ENCODE peak calls at places on chromosomes 5 and 9, in six cellular contexts. A, T, R, E, P and K are unnamed samples.

GRCh38 chr9:96164268-96164683 is 137.7 kb downstream of the HSD17B3 start:
- DNase-seq in A (no peak), E (no peak), T (no peak), R (no peak), P (no peak), K (no peak)

GRCh38 chr5:53819482-53819881 is 259.0 kb downstream of the NDUFS4 start:
- DNase-seq in T (no peak), P (no peak), R (peak; percentile 15), E (no peak), A (no peak), K (no peak)

GRCh38 chr9:130034570-130034969 is 8.4 kb downstream of the FNBP1 start:
- DNase-seq in P (no peak), R (no peak), A (peak; percentile 22), E (no peak), T (no peak), K (no peak)

GRCh38 chr9:89999534-90000370 is 394.9 kb downstream of the GADD45G start:
- DNase-seq in E (peak; percentile 91), P (peak; percentile 33), R (no peak), T (peak; percentile 88), A (peak; percentile 87), K (peak; percentile 47)

GRCh38 chr5:135153661-135154060 is 119.6 kb upstream of the PITX1 start:
- DNase-seq in P (no peak), T (no peak), A (no peak), E (no peak), R (no peak), K (no peak)

GRCh38 chr5:60652206-60652605 is 47.8 kb downstream of the DEPDC1B start:
- DNase-seq in E (no peak), T (no peak), A (no peak), R (no peak), P (no peak), K (no peak)

GRCh38 chr9:26234865-26235264 is 556.6 kb upstream of the TUSC1 start:
- DNase-seq in T (no peak), E (no peak), R (no peak), P (no peak), A (no peak), K (no peak)

GRCh38 chr5:181188700-181189362 is 16.2 kb downstream of the TRIM7 start:
- DNase-seq in A (peak; percentile 89), E (peak; percentile 63), P (no peak), T (no peak), R (peak; percentile 87), K (peak; percentile 78)

GRCh38 chr9:130186051-130186450 is 13.8 kb downstream of the NCS1 start:
- DNase-seq in T (no peak), R (no peak), A (no peak), E (no peak), P (no peak), K (no peak)

GRCh38 chr5:176162206-176162605 is 76.0 kb upstream of the SIMC1 start:
- DNase-seq in E (peak; percentile 45), P (no peak), A (no peak), T (no peak), R (no peak), K (no peak)

GRCh38 chr5:5374034-5374715 is 48.3 kb upstream of the ICE1 start:
- DNase-seq in E (no peak), P (no peak), T (no peak), A (no peak), R (no peak), K (no peak)

GRCh38 chr5:123752576-123752975 is 240.6 kb downstream of the CSNK1G3 start:
- DNase-seq in P (no peak), A (no peak), R (no peak), E (no peak), T (no peak), K (no peak)

GRCh38 chr5:67455987-67456386 is 259.4 kb upstream of the CD180 start:
- DNase-seq in A (no peak), T (no peak), P (no peak), R (no peak), E (no peak), K (no peak)

GRCh38 chr5:31270396-31270795 is 76.9 kb downstream of the CDH6 start:
- DNase-seq in R (peak; percentile 49), T (peak; percentile 11), E (no peak), P (peak; percentile 10), A (no peak), K (no peak)

GRCh38 chr9:134534661-134535080 is 106.9 kb upstream of the COL5A1 start:
- DNase-seq in T (no peak), R (no peak), A (no peak), E (no peak), P (no peak), K (no peak)

GRCh38 chr9:90343360-90343759 is 299.3 kb downstream of the DIRAS2 start:
- DNase-seq in A (no peak), E (no peak), T (peak; percentile 68), P (no peak), R (no peak), K (no peak)

GRCh38 chr5:2093859-2094615 is 211.3 kb upstream of the IRX4 start:
- DNase-seq in A (peak; percentile 89), P (no peak), R (no peak), T (no peak), E (peak; percentile 82), K (peak; percentile 27)

GRCh38 chr9:14198544-14199510 is 115.1 kb downstream of the NFIB start:
- DNase-seq in R (peak; percentile 24), T (no peak), P (peak; percentile 56), A (no peak), E (peak; percentile 87), K (peak; percentile 54)

GRCh38 chr5:178288373-178289368 is 56.1 kb upstream of the PHYKPL start:
- DNase-seq in A (no peak), E (no peak), R (no peak), P (no peak), T (no peak), K (no peak)

GRCh38 chr9:130042406-130042930 is 521 bp downstream of the FNBP1 start:
- DNase-seq in P (no peak), T (peak; percentile 3), E (no peak), R (no peak), A (peak; percentile 74), K (no peak)

GRCh38 chr5:128193676-128194390 is 110.3 kb downstream of the SLC12A2 start:
- DNase-seq in E (no peak), A (no peak), T (no peak), P (no peak), R (no peak), K (no peak)

GRCh38 chr5:145803617-145804016 is 31.5 kb downstream of the PRELID2 start:
- DNase-seq in T (no peak), A (no peak), R (no peak), E (no peak), P (no peak), K (no peak)

GRCh38 chr9:131773911-131774379 is 34.1 kb upstream of the RAPGEF1 start:
- DNase-seq in E (peak; percentile 69), P (no peak), T (peak; percentile 6), A (no peak), R (no peak), K (no peak)

GRCh38 chr9:35696520-35697215 is 6.9 kb upstream of the TPM2 start:
- DNase-seq in T (peak; percentile 3), R (peak; percentile 54), A (no peak), E (peak; percentile 64), P (no peak), K (peak; percentile 68)

GRCh38 chr9:967436-967835 is 9.0 kb upstream of the DMRT3 start:
- DNase-seq in E (no peak), R (no peak), A (no peak), P (no peak), T (no peak), K (no peak)

GRCh38 chr5:64505769-64506566 is at the start of gene RGS7BP:
- DNase-seq in R (peak; percentile 51), T (peak; percentile 27), E (peak; percentile 51), P (peak; percentile 72), A (peak; percentile 77), K (peak; percentile 14)

GRCh38 chr5:645421-645820 is 33.3 kb downstream of the CEP72 start:
- DNase-seq in T (no peak), R (no peak), A (no peak), P (no peak), E (no peak), K (no peak)

GRCh38 chr5:145585-146323 is 45.5 kb upstream of the LRRC14B start:
- DNase-seq in E (no peak), T (no peak), P (no peak), A (no peak), R (no peak), K (no peak)